ENCODE peak calls at places on chromosomes 11 and 22, in six cellular contexts. O, P, Q, X, Y and M are unnamed samples.

GRCh38 chr11:71153005-71153395 is 99.4 kb downstream of the SHANK2 start:
- DNase-seq in O (peak; percentile 31), P (no peak), Q (peak; percentile 53), X (peak; percentile 43), Y (no peak), M (no peak)

GRCh38 chr11:75939992-75940391 is 125.0 kb downstream of the UVRAG start:
- DNase-seq in O (no peak), P (no peak), Q (no peak), X (no peak), Y (no peak), M (no peak)

GRCh38 chr11:12205330-12205729 is 94.9 kb downstream of the MICAL2 start:
- DNase-seq in O (peak; percentile 87), P (no peak), Q (no peak), X (peak; percentile 57), Y (no peak), M (peak; percentile 64)

GRCh38 chr11:64694821-64695365 is 28.1 kb downstream of the NRXN2 start:
- DNase-seq in O (no peak), P (no peak), Q (no peak), X (no peak), Y (no peak), M (no peak)

GRCh38 chr11:115234794-115235193 is 269.4 kb downstream of the CADM1 start:
- DNase-seq in O (no peak), P (no peak), Q (no peak), X (no peak), Y (no peak), M (no peak)

GRCh38 chr11:45518096-45518852 is 147.1 kb downstream of the CHST1 start:
- DNase-seq in O (no peak), P (no peak), Q (no peak), X (no peak), Y (no peak), M (no peak)

GRCh38 chr22:38314140-38314991 is 2.9 kb downstream of the CSNK1E start:
- DNase-seq in O (peak; percentile 75), P (no peak), Q (no peak), X (peak; percentile 60), Y (no peak), M (peak; percentile 56)

GRCh38 chr11:2305862-2306823 is 4.3 kb downstream of the TSPAN32 start:
- DNase-seq in O (peak; percentile 85), P (no peak), Q (no peak), X (peak; percentile 79), Y (no peak), M (peak; percentile 91)

GRCh38 chr22:29520851-29521250 is 32.7 kb downstream of the THOC5 start:
- DNase-seq in O (peak; percentile 91), P (peak; percentile 26), Q (no peak), X (peak; percentile 80), Y (peak; percentile 36), M (peak; percentile 87)

GRCh38 chr11:115920087-115920461 is 415.9 kb upstream of the CADM1 start:
- DNase-seq in O (peak; percentile 67), P (no peak), Q (no peak), X (peak; percentile 20), Y (no peak), M (no peak)

GRCh38 chr22:38162881-38163843 is 18.5 kb downstream of the PLA2G6 start:
- DNase-seq in O (no peak), P (no peak), Q (no peak), X (no peak), Y (no peak), M (no peak)

GRCh38 chr22:40853330-40853729 is 3.1 kb downstream of the ST13 start:
- DNase-seq in O (no peak), P (no peak), Q (no peak), X (no peak), Y (no peak), M (no peak)

GRCh38 chr11:94402355-94402754 is 1.1 kb upstream of the GPR83 start:
- DNase-seq in O (no peak), P (no peak), Q (no peak), X (no peak), Y (no peak), M (no peak)

GRCh38 chr11:69931994-69932910 is 113.0 kb upstream of the FGF3 start:
- DNase-seq in O (no peak), P (no peak), Q (no peak), X (no peak), Y (no peak), M (no peak)

GRCh38 chr11:124656759-124657627 is 16.5 kb downstream of the SIAE start:
- DNase-seq in O (peak; percentile 66), P (no peak), Q (no peak), X (peak; percentile 53), Y (no peak), M (peak; percentile 35)

GRCh38 chr11:84215671-84216070 is 929.5 kb upstream of the CCDC90B start:
- DNase-seq in O (no peak), P (no peak), Q (no peak), X (no peak), Y (no peak), M (no peak)

GRCh38 chr22:45376703-45377102 is 36.7 kb downstream of the SMC1B start:
- DNase-seq in O (no peak), P (no peak), Q (no peak), X (no peak), Y (no peak), M (peak; percentile 44)

GRCh38 chr22:44860311-44860710 is 107.9 kb downstream of the ARHGAP8 start:
- DNase-seq in O (no peak), P (no peak), Q (no peak), X (no peak), Y (no peak), M (no peak)

GRCh38 chr11:111443640-111444039 is 64.6 kb upstream of the POU2AF1 start:
- DNase-seq in O (no peak), P (no peak), Q (no peak), X (no peak), Y (no peak), M (no peak)

GRCh38 chr11:130465259-130465658 is 16.8 kb downstream of the ADAMTS15 start:
- DNase-seq in O (peak; percentile 27), P (no peak), Q (no peak), X (peak; percentile 74), Y (no peak), M (peak; percentile 66)

DNA sequence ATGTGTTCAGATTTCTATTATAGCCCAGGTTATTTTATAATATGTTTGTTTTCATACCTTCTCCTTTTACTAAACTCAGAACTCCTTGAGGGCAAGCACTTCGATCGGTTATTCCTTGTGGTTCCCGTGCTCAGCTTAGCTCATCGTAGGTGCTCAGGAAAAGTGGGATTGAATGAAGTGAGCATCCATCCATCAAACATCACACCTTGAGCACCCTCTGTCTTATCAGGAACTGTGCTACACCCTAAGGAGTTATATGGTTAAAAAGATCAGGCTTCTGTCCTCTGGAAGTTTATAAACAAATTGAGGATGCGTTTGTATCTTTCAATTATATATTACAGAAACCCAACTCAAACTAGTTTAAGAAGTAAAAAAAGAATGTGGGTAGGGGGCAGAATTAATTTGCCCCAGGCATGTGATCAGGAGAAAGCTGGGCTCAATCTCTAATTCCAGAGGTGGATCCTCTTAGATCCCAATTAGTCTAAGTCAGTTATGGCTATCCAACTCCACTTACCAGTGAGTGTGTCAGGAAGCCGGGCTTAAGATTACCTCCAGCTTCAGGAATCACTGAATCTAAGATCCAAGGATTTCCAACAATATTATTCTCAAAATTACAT is 59.9 kb upstream of the RRAS2 start:
- DNase-seq in O (peak; percentile 25), P (no peak), Q (peak; percentile 67), X (no peak), Y (no peak), M (peak; percentile 36)
- TF ChIP-seq CTCF in O (peak; percentile 44), P (peak; percentile 48), Q (peak; percentile 65), X (peak; percentile 35), Y (peak; percentile 62), M (peak; percentile 37)

GRCh38 chr11:34624069-34624468 is 3.2 kb downstream of the EHF start:
- DNase-seq in O (no peak), P (no peak), Q (no peak), X (no peak), Y (no peak), M (no peak)
- H3K4me3 ChIP-seq in O (no peak overlapping the region), P (no peak overlapping the region), Q (no peak overlapping the region), X (no peak overlapping the region), Y (no peak overlapping the region), M (no peak overlapping the region)

GRCh38 chr11:63670077-63670737 is 969 bp downstream of the ATL3 start:
- DNase-seq in O (peak; percentile 45), P (no peak), Q (no peak), X (peak; percentile 69), Y (peak; percentile 83), M (peak; percentile 58)

GRCh38 chr11:63670738-63671321 is 346 bp downstream of the ATL3 start:
- DNase-seq in O (no peak), P (no peak), Q (peak; percentile 62), X (no peak), Y (no peak), M (peak; percentile 54)

GRCh38 chr11:63672156-63672463 is 934 bp upstream of the ATL3 start:
- DNase-seq in O (no peak), P (no peak), Q (no peak), X (no peak), Y (no peak), M (no peak)

GRCh38 chr11:63672934-63673539 is 1.9 kb upstream of the ATL3 start:
- DNase-seq in O (no peak), P (no peak), Q (no peak), X (no peak), Y (no peak), M (no peak)

GRCh38 chr11:63671322-63672155 is at the start of gene ATL3:
- DNase-seq in O (peak; percentile 93), P (peak; percentile 86), Q (peak; percentile 90), X (peak; percentile 97), Y (peak; percentile 76), M (peak; percentile 97)
- TF ChIP-seq CTCF in O (peak; percentile 33), P (no peak), Q (no peak), X (peak; percentile 16), Y (no peak), M (no peak)

GRCh38 chr22:49966041-49966715 is 5.6 kb downstream of the PIM3 start:
- DNase-seq in O (no peak), P (no peak), Q (no peak), X (no peak), Y (no peak), M (no peak)
- H3K4me3 ChIP-seq in O (no peak overlapping the region), P (no peak overlapping the region), Q (no peak overlapping the region), X (no peak overlapping the region), Y (no peak overlapping the region), M (no peak overlapping the region)